ENCODE peak calls at places on chromosomes 16 and 17, in four cellular contexts. Y, L, I and B are unnamed samples.

GRCh38 chr17:31313982-31314787 is at the start of gene EVI2B:
- DNase-seq in Y (no peak), L (peak; percentile 92), I (no peak), B (peak; percentile 42)

GRCh38 chr17:6684460-6684783 is 28.7 kb downstream of the SLC13A5 start:
- DNase-seq in Y (no peak), L (no peak), I (no peak), B (no peak)

GRCh38 chr16:12458591-12459400 is 344.9 kb downstream of the CPPED1 start:
- DNase-seq in Y (no peak), L (no peak), I (no peak), B (no peak)

GRCh38 chr17:48791128-48792032 is 25.6 kb downstream of the TTLL6 start:
- DNase-seq in Y (peak; percentile 87), L (peak; percentile 76), I (peak; percentile 32), B (peak; percentile 84)

GRCh38 chr16:74264806-74265205 is 31.8 kb upstream of the PSMD7 start:
- DNase-seq in Y (no peak), L (no peak), I (no peak), B (no peak)

GRCh38 chr17:8048736-8049135 is 9.9 kb downstream of the ALOX15B start:
- DNase-seq in Y (no peak), L (no peak), I (no peak), B (no peak)

GRCh38 chr17:7835818-7836595 is 2.0 kb downstream of the KDM6B start:
- DNase-seq in Y (peak; percentile 71), L (no peak), I (no peak), B (no peak)

GRCh38 chr17:58702045-58702476 is 9.7 kb downstream of the RAD51C start:
- DNase-seq in Y (no peak), L (no peak), I (no peak), B (no peak)

GRCh38 chr17:41352597-41353366 is 2.2 kb upstream of the KRT33A start:
- DNase-seq in Y (no peak), L (no peak), I (no peak), B (no peak)

GRCh38 chr16:11190585-11191565 is 65.1 kb downstream of the SOCS1 start:
- DNase-seq in Y (no peak), L (no peak), I (no peak), B (no peak)

GRCh38 chr16:15906439-15906838 is 18.0 kb upstream of the CEP20 start:
- DNase-seq in Y (no peak), L (no peak), I (no peak), B (no peak)

GRCh38 chr16:10608687-10609409 is 28.4 kb upstream of the EMP2 start:
- DNase-seq in Y (no peak), L (no peak), I (no peak), B (no peak)

GRCh38 chr17:66636111-66636510 is 198.8 kb upstream of the CACNG5 start:
- DNase-seq in Y (no peak), L (peak; percentile 30), I (no peak), B (no peak)

GRCh38 chr17:57677301-57677700 is 67.8 kb downstream of the CCDC182 start:
- DNase-seq in Y (no peak), L (no peak), I (no peak), B (peak; percentile 32)

GRCh38 chr16:55643161-55643970 is 12.4 kb upstream of the SLC6A2 start:
- DNase-seq in Y (peak; percentile 29), L (no peak), I (no peak), B (peak; percentile 42)

GRCh38 chr16:50721549-50722409 is 20.1 kb upstream of the CYLD start:
- DNase-seq in Y (no peak), L (no peak), I (no peak), B (no peak)

GRCh38 chr16:27154573-27155521 is 48.5 kb upstream of the KDM8 start:
- DNase-seq in Y (peak; percentile 68), L (peak; percentile 78), I (no peak), B (peak; percentile 34)

GRCh38 chr17:292531-293382 is 59.9 kb downstream of the RPH3AL start:
- DNase-seq in Y (peak; percentile 39), L (no peak), I (no peak), B (no peak)

GRCh38 chr17:55167024-55167721 is 97.6 kb upstream of the HLF start:
- DNase-seq in Y (no peak), L (no peak), I (no peak), B (no peak)

GRCh38 chr16:71626858-71627213 is 852 bp downstream of the MARVELD3 start:
- DNase-seq in Y (no peak), L (no peak), I (no peak), B (no peak)

GRCh38 chr16:77059441-77059840 is 131.5 kb upstream of the MON1B start:
- DNase-seq in Y (no peak), L (no peak), I (no peak), B (no peak)

GRCh38 chr17:76261421-76262215 is 3.5 kb upstream of the UBALD2 start:
- DNase-seq in Y (no peak), L (no peak), I (no peak), B (peak; percentile 65)

GRCh38 chr16:57998992-57999365 is 1.5 kb downstream of the ZNF319 start:
- DNase-seq in Y (no peak), L (no peak), I (no peak), B (no peak)

GRCh38 chr17:80755650-80756405 is 211.2 kb downstream of the RPTOR start:
- DNase-seq in Y (peak; percentile 50), L (peak; percentile 59), I (no peak), B (no peak)

GRCh38 chr17:17151962-17152361 is 54.2 kb downstream of the PLD6 start:
- DNase-seq in Y (no peak), L (no peak), I (peak; percentile 86), B (peak; percentile 86)

GRCh38 chr17:7440113-7440822 is 956 bp downstream of the FGF11 start:
- DNase-seq in Y (peak; percentile 58), L (peak; percentile 68), I (no peak), B (no peak)

GRCh38 chr16:52535076-52535475 is 11.9 kb downstream of the TOX3 start:
- DNase-seq in Y (no peak), L (no peak), I (no peak), B (no peak)

GRCh38 chr17:45129426-45129939 is 2.8 kb downstream of the PLCD3 start:
- DNase-seq in Y (peak; percentile 98), L (no peak), I (no peak), B (no peak)

DNA sequence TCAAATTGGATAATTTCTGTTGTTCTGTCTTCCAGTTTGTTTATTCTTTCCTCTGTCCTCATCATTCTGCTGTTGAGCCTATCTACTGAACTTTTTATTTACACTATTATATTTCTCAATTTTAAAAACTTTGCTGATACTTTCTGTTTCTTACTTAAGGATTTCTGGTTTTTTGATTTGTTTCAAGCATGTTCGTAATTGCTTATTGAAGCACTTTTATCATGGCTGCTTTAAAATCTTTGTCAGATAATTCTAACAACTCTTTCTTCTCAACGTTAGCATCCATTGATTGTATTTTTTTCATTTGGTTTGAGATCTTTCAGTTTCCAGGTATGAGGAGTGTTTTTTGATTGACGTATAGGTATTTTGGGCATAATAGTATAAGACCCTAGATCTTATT is 116.9 kb downstream of the PHKB start:
- DNase-seq in Y (no peak), L (no peak), I (no peak), B (no peak)
- H3K27ac ChIP-seq in Y (no peak overlapping the region), L (no peak overlapping the region), I (no peak overlapping the region), B (no peak overlapping the region)

DNA sequence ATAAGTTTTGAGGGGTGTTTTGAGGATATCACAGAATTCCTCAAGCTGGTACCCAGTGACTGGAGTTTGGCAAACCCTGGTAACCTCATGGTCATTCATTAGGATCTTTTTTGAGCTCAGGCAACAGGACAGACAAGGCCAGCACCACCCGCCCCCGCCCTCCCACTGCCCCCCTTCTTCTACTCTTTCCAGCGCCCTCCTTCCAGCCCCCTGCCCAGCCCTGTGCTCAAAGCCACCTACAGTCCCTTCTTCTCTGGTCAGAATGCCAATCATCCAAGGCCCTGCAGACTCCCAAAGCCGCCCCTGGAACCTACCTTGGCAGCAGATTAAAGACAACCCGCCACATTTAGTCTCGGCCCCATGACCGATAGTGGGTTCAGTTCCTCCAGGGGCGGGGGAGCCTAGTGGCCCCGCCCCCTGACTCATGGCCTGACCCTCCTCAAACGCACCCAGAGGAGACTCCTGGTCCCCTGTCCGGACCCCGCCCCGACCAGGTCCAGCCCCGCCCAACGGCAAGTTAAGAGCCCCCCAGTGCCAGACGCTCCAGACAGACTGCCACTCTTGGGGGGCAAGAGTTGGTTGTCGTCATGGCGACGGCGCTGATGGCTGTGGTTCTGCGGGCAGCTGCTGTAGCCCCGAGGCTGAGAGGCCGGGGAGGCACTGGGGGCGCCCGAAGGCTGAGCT is at the start of gene NAGS:
- DNase-seq in Y (no peak), L (no peak), I (no peak), B (no peak)
- H3K4me3 ChIP-seq in Y (no peak within 1 kb of the TSS), L (no peak within 1 kb of the TSS), I (peak within 1 kb of the TSS; percentile 90), B (no peak within 1 kb of the TSS)

DNA sequence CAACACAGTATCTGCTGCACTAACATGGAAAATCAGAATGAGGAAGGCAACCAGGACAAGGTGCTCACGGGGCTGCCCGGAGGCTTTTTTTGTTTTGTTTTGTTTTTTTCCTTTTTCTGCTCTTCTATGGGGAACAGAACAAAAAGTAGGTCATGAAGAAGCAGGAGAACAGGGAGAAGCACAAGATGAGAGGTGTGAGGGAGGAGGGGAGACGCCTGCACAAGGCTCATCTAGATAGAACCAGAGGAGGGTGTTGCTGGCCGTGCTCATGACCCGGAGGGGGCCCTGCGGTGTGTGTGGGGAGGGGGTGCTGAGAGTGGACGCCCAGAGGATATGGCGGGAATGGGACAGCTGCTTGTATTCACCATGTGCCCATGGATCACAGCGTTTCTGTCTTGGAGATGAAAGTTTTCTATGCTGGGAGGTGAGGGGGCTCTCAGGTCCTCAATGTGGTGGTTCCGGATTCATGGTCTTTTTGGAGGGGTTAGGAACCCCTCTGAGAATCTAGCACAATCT is 183.7 kb downstream of the FOXL1 start:
- DNase-seq in Y (no peak), L (no peak), I (no peak), B (no peak)
- H3K27ac ChIP-seq in Y (no peak overlapping the region), L (no peak overlapping the region), I (no peak overlapping the region), B (no peak overlapping the region)

GRCh38 chr17:4664230-4664629 is 22.8 kb upstream of the ALOX15 start:
- DNase-seq in Y (no peak), L (no peak), I (no peak), B (no peak)

GRCh38 chr17:4663711-4664110 is 22.2 kb upstream of the ALOX15 start:
- DNase-seq in Y (no peak), L (no peak), I (no peak), B (no peak)

GRCh38 chr17:4665027-4665426 is 23.5 kb upstream of the ALOX15 start:
- DNase-seq in Y (no peak), L (no peak), I (no peak), B (no peak)

GRCh38 chr17:4667166-4667565 is 25.7 kb upstream of the ALOX15 start:
- DNase-seq in Y (no peak), L (no peak), I (no peak), B (no peak)

GRCh38 chr17:4666296-4666695 is 24.8 kb upstream of the ALOX15 start:
- DNase-seq in Y (no peak), L (no peak), I (no peak), B (no peak)
- H3K4me3 ChIP-seq in Y (no peak overlapping the region), L (no peak overlapping the region), I (no peak overlapping the region), B (no peak overlapping the region)

GRCh38 chr17:2174471-2175293 is 119.8 kb downstream of the HIC1 start:
- DNase-seq in Y (no peak), L (no peak), I (no peak), B (peak; percentile 89)
- H3K27ac ChIP-seq in Y (no peak overlapping the region), L (no peak overlapping the region), I (peak overlapping the region; percentile 81), B (peak overlapping the region; percentile 85)

GRCh38 chr16:1377406-1378010 is 25.8 kb downstream of the GNPTG start:
- DNase-seq in Y (no peak), L (peak; percentile 35), I (no peak), B (no peak)
- H3K4me3 ChIP-seq in Y (no peak overlapping the region), L (no peak overlapping the region), I (no peak overlapping the region), B (no peak overlapping the region)